ENCODE peak calls at places on chromosomes 11 and 22, in ten cellular contexts. One of them, this sample, is unnamed.

GRCh38 chr11:95325777-95326258 is 94.8 kb upstream of the SESN3 start:
- DNase-seq in stimulated activated naive CD8-positive, alpha-beta T cell treated with anti-CD3 and anti-CD28 coated beads, Interleukin-15, Interleukin-2, amounts not matched to agents 100 U/mL and 50 U/mL, for 24 hours: no peak
- DNase-seq in activated CD8-positive, alpha-beta memory T cell treated with anti-CD3 and anti-CD28 coated beads, Interleukin-2, amount 50 U/mL, for 4 hours: no peak
- DNase-seq in kidney tubule cell: no peak
- DNase-seq in left colon: no peak
- DNase-seq in iris pigment epithelial cell: no peak
- DNase-seq in aorta: no peak
- DNase-seq in Peyer's patch: no peak
- DNase-seq in psoas muscle: no peak
- DNase-seq in Daoy: no peak
- DNase-seq in this sample: no peak

GRCh38 chr22:17115927-17116326 is 5.2 kb downstream of the TMEM121B start:
- DNase-seq in stimulated activated naive CD8-positive, alpha-beta T cell treated with anti-CD3 and anti-CD28 coated beads, Interleukin-15, Interleukin-2, amounts not matched to agents 100 U/mL and 50 U/mL, for 24 hours: no peak
- DNase-seq in activated CD8-positive, alpha-beta memory T cell treated with anti-CD3 and anti-CD28 coated beads, Interleukin-2, amount 50 U/mL, for 4 hours: no peak
- DNase-seq in kidney tubule cell: no peak
- DNase-seq in left colon: no peak
- DNase-seq in iris pigment epithelial cell: no peak
- DNase-seq in aorta: no peak
- DNase-seq in Peyer's patch: no peak
- DNase-seq in psoas muscle: no peak
- DNase-seq in Daoy: no peak
- DNase-seq in this sample: no peak

GRCh38 chr11:107898270-107898669 is 30.0 kb upstream of the RAB39A start:
- DNase-seq in stimulated activated naive CD8-positive, alpha-beta T cell treated with anti-CD3 and anti-CD28 coated beads, Interleukin-15, Interleukin-2, amounts not matched to agents 100 U/mL and 50 U/mL, for 24 hours: no peak
- DNase-seq in activated CD8-positive, alpha-beta memory T cell treated with anti-CD3 and anti-CD28 coated beads, Interleukin-2, amount 50 U/mL, for 4 hours: no peak
- DNase-seq in kidney tubule cell: peak; percentile 49
- DNase-seq in left colon: no peak
- DNase-seq in iris pigment epithelial cell: peak; percentile 70
- DNase-seq in aorta: no peak
- DNase-seq in Peyer's patch: no peak
- DNase-seq in psoas muscle: no peak
- DNase-seq in Daoy: peak; percentile 32
- DNase-seq in this sample: no peak

GRCh38 chr11:72524711-72525110 is 90.4 kb upstream of the CLPB start:
- DNase-seq in stimulated activated naive CD8-positive, alpha-beta T cell treated with anti-CD3 and anti-CD28 coated beads, Interleukin-15, Interleukin-2, amounts not matched to agents 100 U/mL and 50 U/mL, for 24 hours: no peak
- DNase-seq in activated CD8-positive, alpha-beta memory T cell treated with anti-CD3 and anti-CD28 coated beads, Interleukin-2, amount 50 U/mL, for 4 hours: no peak
- DNase-seq in kidney tubule cell: no peak
- DNase-seq in left colon: no peak
- DNase-seq in iris pigment epithelial cell: peak; percentile 58
- DNase-seq in aorta: no peak
- DNase-seq in Peyer's patch: no peak
- DNase-seq in psoas muscle: no peak
- DNase-seq in Daoy: peak; percentile 44
- DNase-seq in this sample: no peak

GRCh38 chr22:26548303-26548702 is 36.0 kb upstream of the TFIP11 start:
- DNase-seq in stimulated activated naive CD8-positive, alpha-beta T cell treated with anti-CD3 and anti-CD28 coated beads, Interleukin-15, Interleukin-2, amounts not matched to agents 100 U/mL and 50 U/mL, for 24 hours: no peak
- DNase-seq in activated CD8-positive, alpha-beta memory T cell treated with anti-CD3 and anti-CD28 coated beads, Interleukin-2, amount 50 U/mL, for 4 hours: no peak
- DNase-seq in kidney tubule cell: no peak
- DNase-seq in left colon: no peak
- DNase-seq in iris pigment epithelial cell: no peak
- DNase-seq in aorta: no peak
- DNase-seq in Peyer's patch: no peak
- DNase-seq in psoas muscle: no peak
- DNase-seq in Daoy: no peak
- DNase-seq in this sample: no peak

GRCh38 chr22:19658057-19658966 is 56.0 kb upstream of the SEPTIN5 start:
- DNase-seq in stimulated activated naive CD8-positive, alpha-beta T cell treated with anti-CD3 and anti-CD28 coated beads, Interleukin-15, Interleukin-2, amounts not matched to agents 100 U/mL and 50 U/mL, for 24 hours: no peak
- DNase-seq in activated CD8-positive, alpha-beta memory T cell treated with anti-CD3 and anti-CD28 coated beads, Interleukin-2, amount 50 U/mL, for 4 hours: no peak
- DNase-seq in kidney tubule cell: no peak
- DNase-seq in left colon: no peak
- DNase-seq in iris pigment epithelial cell: no peak
- DNase-seq in aorta: no peak
- DNase-seq in Peyer's patch: no peak
- DNase-seq in psoas muscle: peak; percentile 26
- DNase-seq in Daoy: no peak
- DNase-seq in this sample: no peak

GRCh38 chr11:27319065-27319464 is 44.0 kb downstream of the CCDC34 start:
- DNase-seq in stimulated activated naive CD8-positive, alpha-beta T cell treated with anti-CD3 and anti-CD28 coated beads, Interleukin-15, Interleukin-2, amounts not matched to agents 100 U/mL and 50 U/mL, for 24 hours: no peak
- DNase-seq in activated CD8-positive, alpha-beta memory T cell treated with anti-CD3 and anti-CD28 coated beads, Interleukin-2, amount 50 U/mL, for 4 hours: no peak
- DNase-seq in kidney tubule cell: peak; percentile 93
- DNase-seq in left colon: no peak
- DNase-seq in iris pigment epithelial cell: peak; percentile 65
- DNase-seq in aorta: no peak
- DNase-seq in Peyer's patch: no peak
- DNase-seq in psoas muscle: no peak
- DNase-seq in Daoy: peak; percentile 32
- DNase-seq in this sample: no peak

GRCh38 chr11:468493-468892 is 18.4 kb downstream of the PTDSS2 start:
- DNase-seq in stimulated activated naive CD8-positive, alpha-beta T cell treated with anti-CD3 and anti-CD28 coated beads, Interleukin-15, Interleukin-2, amounts not matched to agents 100 U/mL and 50 U/mL, for 24 hours: no peak
- DNase-seq in activated CD8-positive, alpha-beta memory T cell treated with anti-CD3 and anti-CD28 coated beads, Interleukin-2, amount 50 U/mL, for 4 hours: no peak
- DNase-seq in kidney tubule cell: no peak
- DNase-seq in left colon: no peak
- DNase-seq in iris pigment epithelial cell: no peak
- DNase-seq in aorta: no peak
- DNase-seq in Peyer's patch: no peak
- DNase-seq in psoas muscle: no peak
- DNase-seq in Daoy: no peak
- DNase-seq in this sample: no peak

GRCh38 chr22:31754813-31755212 is 994 bp downstream of the DEPDC5 start:
- DNase-seq in stimulated activated naive CD8-positive, alpha-beta T cell treated with anti-CD3 and anti-CD28 coated beads, Interleukin-15, Interleukin-2, amounts not matched to agents 100 U/mL and 50 U/mL, for 24 hours: no peak
- DNase-seq in activated CD8-positive, alpha-beta memory T cell treated with anti-CD3 and anti-CD28 coated beads, Interleukin-2, amount 50 U/mL, for 4 hours: no peak
- DNase-seq in kidney tubule cell: no peak
- DNase-seq in left colon: no peak
- DNase-seq in iris pigment epithelial cell: no peak
- DNase-seq in aorta: no peak
- DNase-seq in Peyer's patch: no peak
- DNase-seq in psoas muscle: no peak
- DNase-seq in Daoy: no peak
- DNase-seq in this sample: no peak

GRCh38 chr11:69444381-69445130 is 36.9 kb upstream of the LINC01488 start:
- DNase-seq in stimulated activated naive CD8-positive, alpha-beta T cell treated with anti-CD3 and anti-CD28 coated beads, Interleukin-15, Interleukin-2, amounts not matched to agents 100 U/mL and 50 U/mL, for 24 hours: peak; percentile 22
- DNase-seq in activated CD8-positive, alpha-beta memory T cell treated with anti-CD3 and anti-CD28 coated beads, Interleukin-2, amount 50 U/mL, for 4 hours: no peak
- DNase-seq in kidney tubule cell: peak; percentile 60
- DNase-seq in left colon: peak; percentile 41
- DNase-seq in iris pigment epithelial cell: peak; percentile 97
- DNase-seq in aorta: peak; percentile 82
- DNase-seq in Peyer's patch: no peak
- DNase-seq in psoas muscle: peak; percentile 81
- DNase-seq in Daoy: no peak
- DNase-seq in this sample: no peak

GRCh38 chr22:31253949-31254348 is 38.3 kb downstream of the PIK3IP1 start:
- DNase-seq in stimulated activated naive CD8-positive, alpha-beta T cell treated with anti-CD3 and anti-CD28 coated beads, Interleukin-15, Interleukin-2, amounts not matched to agents 100 U/mL and 50 U/mL, for 24 hours: no peak
- DNase-seq in activated CD8-positive, alpha-beta memory T cell treated with anti-CD3 and anti-CD28 coated beads, Interleukin-2, amount 50 U/mL, for 4 hours: no peak
- DNase-seq in kidney tubule cell: peak; percentile 58
- DNase-seq in left colon: peak; percentile 79
- DNase-seq in iris pigment epithelial cell: no peak
- DNase-seq in aorta: no peak
- DNase-seq in Peyer's patch: peak; percentile 76
- DNase-seq in psoas muscle: no peak
- DNase-seq in Daoy: no peak
- DNase-seq in this sample: no peak

GRCh38 chr11:16111690-16112089 is 244.7 kb downstream of the SOX6 start:
- DNase-seq in stimulated activated naive CD8-positive, alpha-beta T cell treated with anti-CD3 and anti-CD28 coated beads, Interleukin-15, Interleukin-2, amounts not matched to agents 100 U/mL and 50 U/mL, for 24 hours: no peak
- DNase-seq in activated CD8-positive, alpha-beta memory T cell treated with anti-CD3 and anti-CD28 coated beads, Interleukin-2, amount 50 U/mL, for 4 hours: no peak
- DNase-seq in kidney tubule cell: peak; percentile 39
- DNase-seq in left colon: no peak
- DNase-seq in iris pigment epithelial cell: no peak
- DNase-seq in aorta: no peak
- DNase-seq in Peyer's patch: no peak
- DNase-seq in psoas muscle: no peak
- DNase-seq in Daoy: no peak
- DNase-seq in this sample: no peak

GRCh38 chr11:118592616-118593367 is 14.6 kb upstream of the PHLDB1 start:
- DNase-seq in stimulated activated naive CD8-positive, alpha-beta T cell treated with anti-CD3 and anti-CD28 coated beads, Interleukin-15, Interleukin-2, amounts not matched to agents 100 U/mL and 50 U/mL, for 24 hours: no peak
- DNase-seq in activated CD8-positive, alpha-beta memory T cell treated with anti-CD3 and anti-CD28 coated beads, Interleukin-2, amount 50 U/mL, for 4 hours: no peak
- DNase-seq in kidney tubule cell: no peak
- DNase-seq in left colon: no peak
- DNase-seq in iris pigment epithelial cell: no peak
- DNase-seq in aorta: peak; percentile 35
- DNase-seq in Peyer's patch: no peak
- DNase-seq in psoas muscle: no peak
- DNase-seq in Daoy: no peak
- DNase-seq in this sample: no peak

GRCh38 chr11:111762981-111763643 is 3.1 kb downstream of the PPP2R1B start:
- DNase-seq in stimulated activated naive CD8-positive, alpha-beta T cell treated with anti-CD3 and anti-CD28 coated beads, Interleukin-15, Interleukin-2, amounts not matched to agents 100 U/mL and 50 U/mL, for 24 hours: no peak
- DNase-seq in activated CD8-positive, alpha-beta memory T cell treated with anti-CD3 and anti-CD28 coated beads, Interleukin-2, amount 50 U/mL, for 4 hours: no peak
- DNase-seq in kidney tubule cell: no peak
- DNase-seq in left colon: no peak
- DNase-seq in iris pigment epithelial cell: peak; percentile 29
- DNase-seq in aorta: no peak
- DNase-seq in Peyer's patch: no peak
- DNase-seq in psoas muscle: no peak
- DNase-seq in Daoy: no peak
- DNase-seq in this sample: no peak

GRCh38 chr11:66559862-66560676 is 8.3 kb downstream of the CTSF start:
- DNase-seq in stimulated activated naive CD8-positive, alpha-beta T cell treated with anti-CD3 and anti-CD28 coated beads, Interleukin-15, Interleukin-2, amounts not matched to agents 100 U/mL and 50 U/mL, for 24 hours: no peak
- DNase-seq in activated CD8-positive, alpha-beta memory T cell treated with anti-CD3 and anti-CD28 coated beads, Interleukin-2, amount 50 U/mL, for 4 hours: no peak
- DNase-seq in kidney tubule cell: no peak
- DNase-seq in left colon: no peak
- DNase-seq in iris pigment epithelial cell: no peak
- DNase-seq in aorta: no peak
- DNase-seq in Peyer's patch: no peak
- DNase-seq in psoas muscle: no peak
- DNase-seq in Daoy: no peak
- DNase-seq in this sample: no peak

GRCh38 chr22:46110215-46110614 is 40.1 kb upstream of the PPARA start:
- DNase-seq in stimulated activated naive CD8-positive, alpha-beta T cell treated with anti-CD3 and anti-CD28 coated beads, Interleukin-15, Interleukin-2, amounts not matched to agents 100 U/mL and 50 U/mL, for 24 hours: peak; percentile 33
- DNase-seq in activated CD8-positive, alpha-beta memory T cell treated with anti-CD3 and anti-CD28 coated beads, Interleukin-2, amount 50 U/mL, for 4 hours: no peak
- DNase-seq in kidney tubule cell: peak; percentile 74
- DNase-seq in left colon: no peak
- DNase-seq in iris pigment epithelial cell: peak; percentile 32
- DNase-seq in aorta: no peak
- DNase-seq in Peyer's patch: no peak
- DNase-seq in psoas muscle: peak; percentile 69
- DNase-seq in Daoy: peak; percentile 66
- DNase-seq in this sample: no peak

GRCh38 chr11:848988-849824 is 6.6 kb downstream of the TSPAN4 start:
- DNase-seq in stimulated activated naive CD8-positive, alpha-beta T cell treated with anti-CD3 and anti-CD28 coated beads, Interleukin-15, Interleukin-2, amounts not matched to agents 100 U/mL and 50 U/mL, for 24 hours: peak; percentile 43
- DNase-seq in activated CD8-positive, alpha-beta memory T cell treated with anti-CD3 and anti-CD28 coated beads, Interleukin-2, amount 50 U/mL, for 4 hours: no peak
- DNase-seq in kidney tubule cell: no peak
- DNase-seq in left colon: no peak
- DNase-seq in iris pigment epithelial cell: no peak
- DNase-seq in aorta: no peak
- DNase-seq in Peyer's patch: no peak
- DNase-seq in psoas muscle: no peak
- DNase-seq in Daoy: no peak
- DNase-seq in this sample: peak; percentile 85

GRCh38 chr11:124943731-124944130 is 7.9 kb upstream of the HEPACAM start:
- DNase-seq in stimulated activated naive CD8-positive, alpha-beta T cell treated with anti-CD3 and anti-CD28 coated beads, Interleukin-15, Interleukin-2, amounts not matched to agents 100 U/mL and 50 U/mL, for 24 hours: no peak
- DNase-seq in activated CD8-positive, alpha-beta memory T cell treated with anti-CD3 and anti-CD28 coated beads, Interleukin-2, amount 50 U/mL, for 4 hours: no peak
- DNase-seq in kidney tubule cell: no peak
- DNase-seq in left colon: no peak
- DNase-seq in iris pigment epithelial cell: no peak
- DNase-seq in aorta: no peak
- DNase-seq in Peyer's patch: no peak
- DNase-seq in psoas muscle: no peak
- DNase-seq in Daoy: no peak
- DNase-seq in this sample: no peak

GRCh38 chr22:39592104-39593060 is 21.8 kb downstream of the CACNA1I start:
- DNase-seq in stimulated activated naive CD8-positive, alpha-beta T cell treated with anti-CD3 and anti-CD28 coated beads, Interleukin-15, Interleukin-2, amounts not matched to agents 100 U/mL and 50 U/mL, for 24 hours: no peak
- DNase-seq in activated CD8-positive, alpha-beta memory T cell treated with anti-CD3 and anti-CD28 coated beads, Interleukin-2, amount 50 U/mL, for 4 hours: no peak
- DNase-seq in kidney tubule cell: peak; percentile 91
- DNase-seq in left colon: no peak
- DNase-seq in iris pigment epithelial cell: peak; percentile 87
- DNase-seq in aorta: peak; percentile 85
- DNase-seq in Peyer's patch: no peak
- DNase-seq in psoas muscle: no peak
- DNase-seq in Daoy: peak; percentile 84
- DNase-seq in this sample: no peak

GRCh38 chr11:100855466-100856067 is 168.5 kb downstream of the ARHGAP42 start:
- DNase-seq in stimulated activated naive CD8-positive, alpha-beta T cell treated with anti-CD3 and anti-CD28 coated beads, Interleukin-15, Interleukin-2, amounts not matched to agents 100 U/mL and 50 U/mL, for 24 hours: no peak
- DNase-seq in activated CD8-positive, alpha-beta memory T cell treated with anti-CD3 and anti-CD28 coated beads, Interleukin-2, amount 50 U/mL, for 4 hours: no peak
- DNase-seq in kidney tubule cell: peak; percentile 63
- DNase-seq in left colon: no peak
- DNase-seq in iris pigment epithelial cell: peak; percentile 69
- DNase-seq in aorta: no peak
- DNase-seq in Peyer's patch: no peak
- DNase-seq in psoas muscle: no peak
- DNase-seq in Daoy: no peak
- DNase-seq in this sample: no peak

GRCh38 chr22:20573176-20573829 is 65.9 kb downstream of the MED15 start:
- DNase-seq in stimulated activated naive CD8-positive, alpha-beta T cell treated with anti-CD3 and anti-CD28 coated beads, Interleukin-15, Interleukin-2, amounts not matched to agents 100 U/mL and 50 U/mL, for 24 hours: no peak
- DNase-seq in activated CD8-positive, alpha-beta memory T cell treated with anti-CD3 and anti-CD28 coated beads, Interleukin-2, amount 50 U/mL, for 4 hours: peak; percentile 0
- DNase-seq in kidney tubule cell: no peak
- DNase-seq in left colon: no peak
- DNase-seq in iris pigment epithelial cell: peak; percentile 28
- DNase-seq in aorta: no peak
- DNase-seq in Peyer's patch: no peak
- DNase-seq in psoas muscle: no peak
- DNase-seq in Daoy: no peak
- DNase-seq in this sample: no peak

GRCh38 chr22:37854946-37855345 is 5.7 kb downstream of the EIF3L start:
- DNase-seq in stimulated activated naive CD8-positive, alpha-beta T cell treated with anti-CD3 and anti-CD28 coated beads, Interleukin-15, Interleukin-2, amounts not matched to agents 100 U/mL and 50 U/mL, for 24 hours: no peak
- DNase-seq in activated CD8-positive, alpha-beta memory T cell treated with anti-CD3 and anti-CD28 coated beads, Interleukin-2, amount 50 U/mL, for 4 hours: no peak
- DNase-seq in kidney tubule cell: no peak
- DNase-seq in left colon: no peak
- DNase-seq in iris pigment epithelial cell: no peak
- DNase-seq in aorta: no peak
- DNase-seq in Peyer's patch: no peak
- DNase-seq in psoas muscle: no peak
- DNase-seq in Daoy: no peak
- DNase-seq in this sample: no peak

GRCh38 chr11:34566209-34566551 is 52.6 kb upstream of the ELF5 start:
- DNase-seq in stimulated activated naive CD8-positive, alpha-beta T cell treated with anti-CD3 and anti-CD28 coated beads, Interleukin-15, Interleukin-2, amounts not matched to agents 100 U/mL and 50 U/mL, for 24 hours: no peak
- DNase-seq in activated CD8-positive, alpha-beta memory T cell treated with anti-CD3 and anti-CD28 coated beads, Interleukin-2, amount 50 U/mL, for 4 hours: no peak
- DNase-seq in kidney tubule cell: no peak
- DNase-seq in left colon: no peak
- DNase-seq in iris pigment epithelial cell: no peak
- DNase-seq in aorta: no peak
- DNase-seq in Peyer's patch: no peak
- DNase-seq in psoas muscle: no peak
- DNase-seq in Daoy: no peak
- DNase-seq in this sample: no peak

GRCh38 chr11:76119779-76120178 is 86.5 kb downstream of the WNT11 start:
- DNase-seq in stimulated activated naive CD8-positive, alpha-beta T cell treated with anti-CD3 and anti-CD28 coated beads, Interleukin-15, Interleukin-2, amounts not matched to agents 100 U/mL and 50 U/mL, for 24 hours: no peak
- DNase-seq in activated CD8-positive, alpha-beta memory T cell treated with anti-CD3 and anti-CD28 coated beads, Interleukin-2, amount 50 U/mL, for 4 hours: no peak
- DNase-seq in kidney tubule cell: no peak
- DNase-seq in left colon: no peak
- DNase-seq in iris pigment epithelial cell: peak; percentile 17
- DNase-seq in aorta: no peak
- DNase-seq in Peyer's patch: no peak
- DNase-seq in psoas muscle: no peak
- DNase-seq in Daoy: no peak
- DNase-seq in this sample: no peak

GRCh38 chr22:40855104-40855959 is 1.1 kb downstream of the ST13 start:
- DNase-seq in stimulated activated naive CD8-positive, alpha-beta T cell treated with anti-CD3 and anti-CD28 coated beads, Interleukin-15, Interleukin-2, amounts not matched to agents 100 U/mL and 50 U/mL, for 24 hours: peak; percentile 27
- DNase-seq in activated CD8-positive, alpha-beta memory T cell treated with anti-CD3 and anti-CD28 coated beads, Interleukin-2, amount 50 U/mL, for 4 hours: no peak
- DNase-seq in kidney tubule cell: no peak
- DNase-seq in left colon: no peak
- DNase-seq in iris pigment epithelial cell: peak; percentile 58
- DNase-seq in aorta: no peak
- DNase-seq in Peyer's patch: no peak
- DNase-seq in psoas muscle: peak; percentile 53
- DNase-seq in Daoy: peak; percentile 8
- DNase-seq in this sample: no peak

GRCh38 chr11:62439785-62440602 is 21.2 kb downstream of the SCGB1A1 start:
- DNase-seq in stimulated activated naive CD8-positive, alpha-beta T cell treated with anti-CD3 and anti-CD28 coated beads, Interleukin-15, Interleukin-2, amounts not matched to agents 100 U/mL and 50 U/mL, for 24 hours: no peak
- DNase-seq in activated CD8-positive, alpha-beta memory T cell treated with anti-CD3 and anti-CD28 coated beads, Interleukin-2, amount 50 U/mL, for 4 hours: no peak
- DNase-seq in kidney tubule cell: peak; percentile 17
- DNase-seq in left colon: no peak
- DNase-seq in iris pigment epithelial cell: no peak
- DNase-seq in aorta: peak; percentile 81
- DNase-seq in Peyer's patch: peak; percentile 41
- DNase-seq in psoas muscle: peak; percentile 59
- DNase-seq in Daoy: peak; percentile 72
- DNase-seq in this sample: no peak

GRCh38 chr11:126790550-126790981 is 210.0 kb downstream of the KIRREL3 start:
- DNase-seq in stimulated activated naive CD8-positive, alpha-beta T cell treated with anti-CD3 and anti-CD28 coated beads, Interleukin-15, Interleukin-2, amounts not matched to agents 100 U/mL and 50 U/mL, for 24 hours: no peak
- DNase-seq in activated CD8-positive, alpha-beta memory T cell treated with anti-CD3 and anti-CD28 coated beads, Interleukin-2, amount 50 U/mL, for 4 hours: no peak
- DNase-seq in kidney tubule cell: peak; percentile 80
- DNase-seq in left colon: no peak
- DNase-seq in iris pigment epithelial cell: peak; percentile 26
- DNase-seq in aorta: no peak
- DNase-seq in Peyer's patch: no peak
- DNase-seq in psoas muscle: no peak
- DNase-seq in Daoy: peak; percentile 93
- DNase-seq in this sample: no peak

GRCh38 chr11:10938650-10939387 is 81.0 kb upstream of the ZBED5 start:
- DNase-seq in stimulated activated naive CD8-positive, alpha-beta T cell treated with anti-CD3 and anti-CD28 coated beads, Interleukin-15, Interleukin-2, amounts not matched to agents 100 U/mL and 50 U/mL, for 24 hours: no peak
- DNase-seq in activated CD8-positive, alpha-beta memory T cell treated with anti-CD3 and anti-CD28 coated beads, Interleukin-2, amount 50 U/mL, for 4 hours: no peak
- DNase-seq in kidney tubule cell: no peak
- DNase-seq in left colon: no peak
- DNase-seq in iris pigment epithelial cell: no peak
- DNase-seq in aorta: no peak
- DNase-seq in Peyer's patch: no peak
- DNase-seq in psoas muscle: no peak
- DNase-seq in Daoy: no peak
- DNase-seq in this sample: no peak

This sample was measured in type B pancreatic cell.